ENCODE peak calls at places on chromosomes 12 and 14, in nine cellular contexts. One of them, this sample, is unnamed.

GRCh38 chr14:86604546-86604945 is 1074.6 kb downstream of the FLRT2 start:
- DNase-seq in PC-3: no peak
- DNase-seq in Peyer's patch: no peak
- DNase-seq in DND-41: peak; percentile 47
- DNase-seq in transverse colon: no peak
- DNase-seq in left ventricle myocardium inferior: no peak
- DNase-seq in gastrocnemius medialis: no peak
- DNase-seq in pancreas: no peak
- DNase-seq in cardiac muscle cell: no peak
- DNase-seq in this sample: no peak

GRCh38 chr12:25500651-25501050 is 52.4 kb downstream of the LMNTD1 start:
- DNase-seq in PC-3: peak; percentile 37
- DNase-seq in Peyer's patch: no peak
- DNase-seq in DND-41: no peak
- DNase-seq in transverse colon: no peak
- DNase-seq in left ventricle myocardium inferior: no peak
- DNase-seq in gastrocnemius medialis: no peak
- DNase-seq in pancreas: no peak
- DNase-seq in cardiac muscle cell: no peak
- DNase-seq in this sample: no peak

GRCh38 chr12:2324375-2324774 is 271.6 kb downstream of the CACNA1C start:
- DNase-seq in PC-3: no peak
- DNase-seq in Peyer's patch: no peak
- DNase-seq in DND-41: no peak
- DNase-seq in transverse colon: peak; percentile 65
- DNase-seq in left ventricle myocardium inferior: no peak
- DNase-seq in gastrocnemius medialis: peak; percentile 79
- DNase-seq in pancreas: peak; percentile 90
- DNase-seq in cardiac muscle cell: no peak
- DNase-seq in this sample: peak; percentile 43

GRCh38 chr12:37541356-37541755 is 775.2 kb upstream of the ALG10B start:
- DNase-seq in PC-3: no peak
- DNase-seq in Peyer's patch: no peak
- DNase-seq in DND-41: no peak
- DNase-seq in transverse colon: no peak
- DNase-seq in left ventricle myocardium inferior: no peak
- DNase-seq in gastrocnemius medialis: no peak
- DNase-seq in pancreas: no peak
- DNase-seq in cardiac muscle cell: no peak
- DNase-seq in this sample: peak; percentile 55

GRCh38 chr12:13278249-13278787 is 81.8 kb downstream of the EMP1 start:
- DNase-seq in PC-3: peak; percentile 69
- DNase-seq in Peyer's patch: peak; percentile 31
- DNase-seq in DND-41: peak; percentile 39
- DNase-seq in transverse colon: peak; percentile 73
- DNase-seq in left ventricle myocardium inferior: peak; percentile 71
- DNase-seq in gastrocnemius medialis: peak; percentile 15
- DNase-seq in pancreas: peak; percentile 90
- DNase-seq in cardiac muscle cell: peak; percentile 84
- DNase-seq in this sample: peak; percentile 91

GRCh38 chr12:115163710-115164109 is 479.7 kb upstream of the TBX3 start:
- DNase-seq in PC-3: no peak
- DNase-seq in Peyer's patch: no peak
- DNase-seq in DND-41: no peak
- DNase-seq in transverse colon: no peak
- DNase-seq in left ventricle myocardium inferior: no peak
- DNase-seq in gastrocnemius medialis: no peak
- DNase-seq in pancreas: no peak
- DNase-seq in cardiac muscle cell: no peak
- DNase-seq in this sample: no peak

GRCh38 chr14:43145361-43145760 is 1361.7 kb downstream of the FSCB start:
- DNase-seq in PC-3: peak; percentile 52
- DNase-seq in Peyer's patch: no peak
- DNase-seq in DND-41: no peak
- DNase-seq in transverse colon: no peak
- DNase-seq in left ventricle myocardium inferior: no peak
- DNase-seq in gastrocnemius medialis: no peak
- DNase-seq in pancreas: no peak
- DNase-seq in cardiac muscle cell: no peak
- DNase-seq in this sample: no peak

GRCh38 chr14:71398450-71398849 is 491.2 kb downstream of the PCNX1 start:
- DNase-seq in PC-3: no peak
- DNase-seq in Peyer's patch: no peak
- DNase-seq in DND-41: no peak
- DNase-seq in transverse colon: no peak
- DNase-seq in left ventricle myocardium inferior: no peak
- DNase-seq in gastrocnemius medialis: no peak
- DNase-seq in pancreas: no peak
- DNase-seq in cardiac muscle cell: no peak
- DNase-seq in this sample: no peak

GRCh38 chr12:56104815-56105476 is 587 bp downstream of the PA2G4 start:
- DNase-seq in PC-3: peak; percentile 13
- DNase-seq in Peyer's patch: no peak
- DNase-seq in DND-41: peak; percentile 51
- DNase-seq in transverse colon: no peak
- DNase-seq in left ventricle myocardium inferior: no peak
- DNase-seq in gastrocnemius medialis: no peak
- DNase-seq in pancreas: peak; percentile 87
- DNase-seq in cardiac muscle cell: no peak
- DNase-seq in this sample: peak; percentile 52

GRCh38 chr14:101179691-101180211 is 276.2 kb upstream of the RTL1 start:
- DNase-seq in PC-3: no peak
- DNase-seq in Peyer's patch: no peak
- DNase-seq in DND-41: peak; percentile 4
- DNase-seq in transverse colon: no peak
- DNase-seq in left ventricle myocardium inferior: no peak
- DNase-seq in gastrocnemius medialis: no peak
- DNase-seq in pancreas: peak; percentile 44
- DNase-seq in cardiac muscle cell: no peak
- DNase-seq in this sample: no peak

GRCh38 chr14:71235865-71236264 is 328.6 kb downstream of the PCNX1 start:
- DNase-seq in PC-3: no peak
- DNase-seq in Peyer's patch: no peak
- DNase-seq in DND-41: no peak
- DNase-seq in transverse colon: no peak
- DNase-seq in left ventricle myocardium inferior: peak; percentile 42
- DNase-seq in gastrocnemius medialis: no peak
- DNase-seq in pancreas: no peak
- DNase-seq in cardiac muscle cell: peak; percentile 33
- DNase-seq in this sample: peak; percentile 75

GRCh38 chr12:104715562-104716182 is 242.4 kb downstream of the SLC41A2 start:
- DNase-seq in PC-3: no peak
- DNase-seq in Peyer's patch: no peak
- DNase-seq in DND-41: peak; percentile 81
- DNase-seq in transverse colon: no peak
- DNase-seq in left ventricle myocardium inferior: no peak
- DNase-seq in gastrocnemius medialis: no peak
- DNase-seq in pancreas: no peak
- DNase-seq in cardiac muscle cell: no peak
- DNase-seq in this sample: no peak

GRCh38 chr12:118694128-118694775 is 287.1 kb upstream of the SRRM4 start:
- DNase-seq in PC-3: no peak
- DNase-seq in Peyer's patch: no peak
- DNase-seq in DND-41: no peak
- DNase-seq in transverse colon: peak; percentile 10
- DNase-seq in left ventricle myocardium inferior: peak; percentile 15
- DNase-seq in gastrocnemius medialis: no peak
- DNase-seq in pancreas: no peak
- DNase-seq in cardiac muscle cell: no peak
- DNase-seq in this sample: no peak

GRCh38 chr12:6987956-6988573 is 17.4 kb downstream of the EMG1 start:
- DNase-seq in PC-3: no peak
- DNase-seq in Peyer's patch: no peak
- DNase-seq in DND-41: no peak
- DNase-seq in transverse colon: peak; percentile 62
- DNase-seq in left ventricle myocardium inferior: no peak
- DNase-seq in gastrocnemius medialis: no peak
- DNase-seq in pancreas: peak; percentile 87
- DNase-seq in cardiac muscle cell: no peak
- DNase-seq in this sample: no peak

DNA sequence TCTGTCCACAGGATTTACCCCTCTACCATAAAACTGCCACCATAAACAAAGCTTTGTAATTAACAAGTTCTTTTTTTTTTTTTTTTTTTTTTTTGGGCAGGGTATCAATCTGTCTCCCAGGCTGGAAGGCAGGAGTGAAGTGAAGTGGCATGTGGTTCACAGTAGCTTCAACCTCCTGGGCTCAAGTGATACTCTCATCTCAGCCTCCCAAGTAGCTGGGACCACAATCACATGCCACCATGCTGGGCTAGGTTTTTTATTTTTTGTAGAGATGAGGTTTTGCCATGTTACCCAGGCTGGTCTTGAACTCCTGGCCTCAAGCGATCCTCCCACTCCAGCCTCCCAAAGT is 61.1 kb upstream of the NUDT4 start:
- DNase-seq in PC-3: no peak
- DNase-seq in Peyer's patch: no peak
- DNase-seq in DND-41: no peak
- DNase-seq in transverse colon: no peak
- DNase-seq in left ventricle myocardium inferior: no peak
- DNase-seq in gastrocnemius medialis: no peak
- DNase-seq in pancreas: no peak
- DNase-seq in cardiac muscle cell: no peak
- DNase-seq in this sample: no peak
- H3K4me1 ChIP-seq in PC-3: peaks cover 8% of the 10 kb centered on the region
- H3K4me1 ChIP-seq in Peyer's patch: no peaks in the 10 kb centered on the region
- H3K4me1 ChIP-seq in DND-41: no peaks in the 10 kb centered on the region
- H3K4me1 ChIP-seq in transverse colon: no peaks in the 10 kb centered on the region
- H3K4me1 ChIP-seq in left ventricle myocardium inferior: peaks cover 17% of the 10 kb centered on the region
- H3K4me1 ChIP-seq in gastrocnemius medialis: no peaks in the 10 kb centered on the region
- H3K4me1 ChIP-seq in pancreas: no peaks in the 10 kb centered on the region
- H3K4me1 ChIP-seq in cardiac muscle cell: peaks cover 14% of the 10 kb centered on the region
- H3K4me1 ChIP-seq in this sample: no peaks in the 10 kb centered on the region

GRCh38 chr12:130655010-130655409 is 61.1 kb downstream of the RIMBP2 start:
- DNase-seq in PC-3: no peak
- DNase-seq in Peyer's patch: no peak
- DNase-seq in DND-41: no peak
- DNase-seq in transverse colon: peak; percentile 82
- DNase-seq in left ventricle myocardium inferior: no peak
- DNase-seq in gastrocnemius medialis: no peak
- DNase-seq in pancreas: no peak
- DNase-seq in cardiac muscle cell: no peak
- DNase-seq in this sample: no peak

GRCh38 chr12:130658106-130658505 is 58.0 kb downstream of the RIMBP2 start:
- DNase-seq in PC-3: no peak
- DNase-seq in Peyer's patch: no peak
- DNase-seq in DND-41: no peak
- DNase-seq in transverse colon: no peak
- DNase-seq in left ventricle myocardium inferior: no peak
- DNase-seq in gastrocnemius medialis: no peak
- DNase-seq in pancreas: no peak
- DNase-seq in cardiac muscle cell: no peak
- DNase-seq in this sample: no peak

GRCh38 chr12:130656411-130656810 is 59.7 kb downstream of the RIMBP2 start:
- DNase-seq in PC-3: no peak
- DNase-seq in Peyer's patch: no peak
- DNase-seq in DND-41: no peak
- DNase-seq in transverse colon: no peak
- DNase-seq in left ventricle myocardium inferior: no peak
- DNase-seq in gastrocnemius medialis: no peak
- DNase-seq in pancreas: no peak
- DNase-seq in cardiac muscle cell: no peak
- DNase-seq in this sample: no peak

GRCh38 chr12:130658561-130658960 is 57.5 kb downstream of the RIMBP2 start:
- DNase-seq in PC-3: no peak
- DNase-seq in Peyer's patch: no peak
- DNase-seq in DND-41: no peak
- DNase-seq in transverse colon: no peak
- DNase-seq in left ventricle myocardium inferior: no peak
- DNase-seq in gastrocnemius medialis: no peak
- DNase-seq in pancreas: no peak
- DNase-seq in cardiac muscle cell: no peak
- DNase-seq in this sample: no peak

GRCh38 chr12:130655881-130656280 is 60.2 kb downstream of the RIMBP2 start:
- DNase-seq in PC-3: no peak
- DNase-seq in Peyer's patch: no peak
- DNase-seq in DND-41: no peak
- DNase-seq in transverse colon: no peak
- DNase-seq in left ventricle myocardium inferior: no peak
- DNase-seq in gastrocnemius medialis: no peak
- DNase-seq in pancreas: no peak
- DNase-seq in cardiac muscle cell: no peak
- DNase-seq in this sample: no peak
- H3K27ac ChIP-seq in PC-3: no peak overlapping the region
- H3K27ac ChIP-seq in Peyer's patch: no peak overlapping the region
- H3K27ac ChIP-seq in DND-41: no peak overlapping the region
- H3K27ac ChIP-seq in transverse colon: no peak overlapping the region
- H3K27ac ChIP-seq in left ventricle myocardium inferior: no peak overlapping the region
- H3K27ac ChIP-seq in gastrocnemius medialis: no peak overlapping the region
- H3K27ac ChIP-seq in pancreas: no peak overlapping the region
- H3K27ac ChIP-seq in cardiac muscle cell: no peak overlapping the region
- H3K27ac ChIP-seq in this sample: no peak overlapping the region

GRCh38 chr12:95146767-95147166 is 70.5 kb downstream of the FGD6 start:
- DNase-seq in PC-3: no peak
- DNase-seq in Peyer's patch: no peak
- DNase-seq in DND-41: no peak
- DNase-seq in transverse colon: no peak
- DNase-seq in left ventricle myocardium inferior: no peak
- DNase-seq in gastrocnemius medialis: no peak
- DNase-seq in pancreas: no peak
- DNase-seq in cardiac muscle cell: no peak
- DNase-seq in this sample: no peak

GRCh38 chr12:95150501-95150900 is 66.8 kb downstream of the FGD6 start:
- DNase-seq in PC-3: no peak
- DNase-seq in Peyer's patch: no peak
- DNase-seq in DND-41: no peak
- DNase-seq in transverse colon: no peak
- DNase-seq in left ventricle myocardium inferior: no peak
- DNase-seq in gastrocnemius medialis: no peak
- DNase-seq in pancreas: no peak
- DNase-seq in cardiac muscle cell: no peak
- DNase-seq in this sample: no peak

GRCh38 chr12:95151406-95151805 is 65.9 kb downstream of the FGD6 start:
- DNase-seq in PC-3: no peak
- DNase-seq in Peyer's patch: no peak
- DNase-seq in DND-41: no peak
- DNase-seq in transverse colon: no peak
- DNase-seq in left ventricle myocardium inferior: no peak
- DNase-seq in gastrocnemius medialis: no peak
- DNase-seq in pancreas: no peak
- DNase-seq in cardiac muscle cell: no peak
- DNase-seq in this sample: no peak

GRCh38 chr12:95151821-95152220 is 65.4 kb downstream of the FGD6 start:
- DNase-seq in PC-3: no peak
- DNase-seq in Peyer's patch: no peak
- DNase-seq in DND-41: no peak
- DNase-seq in transverse colon: no peak
- DNase-seq in left ventricle myocardium inferior: no peak
- DNase-seq in gastrocnemius medialis: no peak
- DNase-seq in pancreas: no peak
- DNase-seq in cardiac muscle cell: no peak
- DNase-seq in this sample: no peak

GRCh38 chr12:95147836-95148235 is 69.4 kb downstream of the FGD6 start:
- DNase-seq in PC-3: no peak
- DNase-seq in Peyer's patch: no peak
- DNase-seq in DND-41: no peak
- DNase-seq in transverse colon: no peak
- DNase-seq in left ventricle myocardium inferior: no peak
- DNase-seq in gastrocnemius medialis: no peak
- DNase-seq in pancreas: no peak
- DNase-seq in cardiac muscle cell: no peak
- DNase-seq in this sample: no peak
- H3K27me3 ChIP-seq in PC-3: no peaks in the 10 kb centered on the region
- H3K27me3 ChIP-seq in Peyer's patch: no peaks in the 10 kb centered on the region
- H3K27me3 ChIP-seq in DND-41: no peaks in the 10 kb centered on the region
- H3K27me3 ChIP-seq in transverse colon: no peaks in the 10 kb centered on the region
- H3K27me3 ChIP-seq in left ventricle myocardium inferior: no peaks in the 10 kb centered on the region
- H3K27me3 ChIP-seq in gastrocnemius medialis: no peaks in the 10 kb centered on the region
- H3K27me3 ChIP-seq in pancreas: no peaks in the 10 kb centered on the region
- H3K27me3 ChIP-seq in cardiac muscle cell: no peaks in the 10 kb centered on the region
- H3K27me3 ChIP-seq in this sample: no peaks in the 10 kb centered on the region

GRCh38 chr12:26760657-26761293 is 72.2 kb downstream of the ITPR2 start:
- DNase-seq in PC-3: no peak
- DNase-seq in Peyer's patch: no peak
- DNase-seq in DND-41: no peak
- DNase-seq in transverse colon: no peak
- DNase-seq in left ventricle myocardium inferior: no peak
- DNase-seq in gastrocnemius medialis: no peak
- DNase-seq in pancreas: no peak
- DNase-seq in cardiac muscle cell: no peak
- DNase-seq in this sample: no peak
- H3K4me1 ChIP-seq in PC-3: no peaks in the 10 kb centered on the region
- H3K4me1 ChIP-seq in Peyer's patch: no peaks in the 10 kb centered on the region
- H3K4me1 ChIP-seq in DND-41: no peaks in the 10 kb centered on the region
- H3K4me1 ChIP-seq in transverse colon: no peaks in the 10 kb centered on the region
- H3K4me1 ChIP-seq in left ventricle myocardium inferior: no peaks in the 10 kb centered on the region
- H3K4me1 ChIP-seq in gastrocnemius medialis: no peaks in the 10 kb centered on the region
- H3K4me1 ChIP-seq in pancreas: no peaks in the 10 kb centered on the region
- H3K4me1 ChIP-seq in cardiac muscle cell: no peaks in the 10 kb centered on the region
- H3K4me1 ChIP-seq in this sample: no peaks in the 10 kb centered on the region